ENCODE peak calls at places on chromosomes 5 and 9, in nine cellular contexts. K, U, G, N, Z, P, J, I and C are unnamed samples.
A peak's percentile ranks its signal among the peaks of the same experiment; 100 is the strongest.

GRCh38 chr5:83552275-83552674 is 80.7 kb downstream of the VCAN start:
- DNase-seq in K (no peak), U (no peak), G (no peak), N (no peak), Z (no peak), P (no peak), J (no peak), I (no peak), C (no peak)

GRCh38 chr9:112914524-112914923 is 23.8 kb upstream of the SLC46A2 start:
- DNase-seq in K (no peak), U (no peak), G (peak; percentile 32), N (no peak), Z (no peak), P (no peak), J (no peak), I (no peak), C (no peak)

GRCh38 chr9:127895811-127896210 is 3.6 kb downstream of the ST6GALNAC6 start:
- DNase-seq in K (no peak), U (no peak), G (no peak), N (no peak), Z (no peak), P (no peak), J (no peak), I (no peak), C (no peak)

GRCh38 chr5:2996248-2996647 is 244.8 kb upstream of the IRX2 start:
- DNase-seq in K (no peak), U (no peak), G (no peak), N (no peak), Z (no peak), P (no peak), J (no peak), I (no peak), C (no peak)

GRCh38 chr5:79672392-79672791 is 17.2 kb upstream of the CMYA5 start:
- DNase-seq in K (no peak), U (no peak), G (no peak), N (no peak), Z (no peak), P (no peak), J (no peak), I (no peak), C (no peak)

GRCh38 chr5:134967607-134968006 is at the start of gene CATSPER3:
- DNase-seq in K (no peak), U (no peak), G (no peak), N (no peak), Z (no peak), P (no peak), J (no peak), I (no peak), C (no peak)

GRCh38 chr5:160514866-160515265 is 93.2 kb downstream of the PTTG1 start:
- DNase-seq in K (no peak), U (no peak), G (no peak), N (no peak), Z (no peak), P (no peak), J (no peak), I (no peak), C (no peak)

GRCh38 chr5:163330723-163331668 is 106.4 kb upstream of the CCNG1 start:
- DNase-seq in K (peak; percentile 9), U (no peak), G (no peak), N (no peak), Z (no peak), P (no peak), J (no peak), I (no peak), C (no peak)

GRCh38 chr5:142871056-142871879 is 101.1 kb downstream of the ARHGAP26 start:
- DNase-seq in K (no peak), U (no peak), G (no peak), N (no peak), Z (no peak), P (peak; percentile 70), J (no peak), I (peak; percentile 54), C (no peak)

GRCh38 chr5:132473019-132473531 is 17.5 kb downstream of the IRF1 start:
- DNase-seq in K (no peak), U (peak; percentile 25), G (no peak), N (no peak), Z (peak; percentile 95), P (no peak), J (no peak), I (no peak), C (no peak)

GRCh38 chr5:14399054-14399657 is 182.4 kb upstream of the OTULINL start:
- DNase-seq in K (no peak), U (no peak), G (peak; percentile 81), N (no peak), Z (no peak), P (peak; percentile 25), J (peak; percentile 53), I (no peak), C (peak; percentile 49)

GRCh38 chr5:56807698-56808097 is 7.7 kb upstream of the MAP3K1 start:
- DNase-seq in K (no peak), U (no peak), G (no peak), N (no peak), Z (no peak), P (no peak), J (no peak), I (no peak), C (no peak)

GRCh38 chr5:156479864-156480263 is 152.9 kb downstream of the SGCD start:
- DNase-seq in K (no peak), U (peak; percentile 21), G (no peak), N (no peak), Z (no peak), P (no peak), J (no peak), I (no peak), C (no peak)

GRCh38 chr5:40988761-40989510 is 79.6 kb downstream of the C7 start:
- DNase-seq in K (no peak), U (no peak), G (no peak), N (no peak), Z (no peak), P (no peak), J (no peak), I (no peak), C (no peak)

GRCh38 chr5:6396836-6397535 is 18.6 kb upstream of the MED10 start:
- DNase-seq in K (no peak), U (no peak), G (no peak), N (no peak), Z (no peak), P (no peak), J (no peak), I (no peak), C (no peak)

GRCh38 chr9:21804791-21805190 is 2.4 kb downstream of the MTAP start:
- DNase-seq in K (no peak), U (no peak), G (no peak), N (no peak), Z (no peak), P (no peak), J (no peak), I (no peak), C (no peak)
- H3K4me1 ChIP-seq in K (peaks cover 6% of the 10 kb centered on the region), U (peaks cover 14% of the 10 kb centered on the region), G (peaks cover 9% of the 10 kb centered on the region), N (no peaks in the 10 kb centered on the region), Z (peaks cover 49% of the 10 kb centered on the region), P (no peaks in the 10 kb centered on the region), J (peaks cover 55% of the 10 kb centered on the region), I (peaks cover 26% of the 10 kb centered on the region), C (peaks cover 13% of the 10 kb centered on the region)

DNA sequence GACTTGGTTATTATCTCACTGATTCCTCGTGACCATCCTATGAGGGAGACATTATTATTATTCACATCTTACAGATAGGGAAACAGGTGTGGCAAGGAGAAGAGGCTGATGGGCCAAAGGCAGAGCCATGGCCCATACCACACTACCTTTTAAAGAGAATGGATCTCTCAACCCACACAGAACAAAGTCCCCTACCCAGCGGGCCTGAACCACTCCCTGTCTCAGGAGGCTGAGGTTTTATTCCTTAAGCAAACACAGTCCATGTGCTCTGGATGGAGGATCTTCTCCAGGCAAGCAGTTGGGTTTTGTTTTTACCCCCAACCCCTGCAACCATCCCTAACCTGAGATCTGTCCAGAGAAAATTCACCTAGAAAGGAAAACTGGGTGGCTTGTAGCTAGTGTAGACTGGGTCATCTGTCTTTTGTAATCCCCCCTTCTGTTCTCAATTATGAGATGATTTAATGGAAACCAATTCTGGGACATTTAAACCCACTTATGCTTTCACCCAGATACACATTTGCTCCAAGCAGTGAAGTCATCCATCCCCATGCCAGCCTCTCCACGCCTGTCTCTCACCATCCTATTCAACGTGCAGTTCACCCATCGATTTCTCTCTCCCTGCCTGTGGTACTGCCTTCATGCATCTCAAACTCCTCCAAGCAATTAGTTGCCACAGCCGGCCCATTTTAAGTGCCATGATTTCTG is 2.0 kb downstream of the PHF19 start:
- DNase-seq in K (no peak), U (no peak), G (no peak), N (peak; percentile 13), Z (no peak), P (no peak), J (no peak), I (no peak), C (no peak)
- H3K4me3 ChIP-seq in K (no peak overlapping the region), U (no peak overlapping the region), G (peak overlapping the region; percentile 96), N (no peak overlapping the region), Z (peak overlapping the region; percentile 89), P (no peak overlapping the region), J (peak overlapping the region; percentile 86), I (peak overlapping the region; percentile 82), C (peak overlapping the region; percentile 60)

DNA sequence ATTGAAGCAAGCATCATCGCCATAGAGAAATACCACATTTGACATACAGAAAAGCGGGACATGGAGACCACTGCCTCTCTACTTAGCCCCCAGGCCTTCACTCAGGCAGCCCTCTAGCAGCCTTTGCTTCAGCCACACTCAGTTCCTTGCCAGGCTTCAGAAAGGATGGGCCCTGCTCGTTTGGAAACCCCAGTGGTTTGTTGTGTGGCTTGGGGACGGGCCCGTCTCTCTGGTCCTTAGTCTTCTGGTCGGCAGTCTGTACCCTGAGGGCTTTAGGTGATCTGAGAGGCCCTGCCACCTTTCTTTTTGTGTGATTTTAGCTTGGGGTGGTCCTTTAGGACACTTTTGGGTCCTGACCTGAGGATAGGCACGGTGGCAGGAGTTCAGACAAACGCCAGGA is 21.1 kb upstream of the ARSI start:
- DNase-seq in K (no peak), U (no peak), G (no peak), N (no peak), Z (no peak), P (no peak), J (no peak), I (no peak), C (no peak)
- H3K4me1 ChIP-seq in K (peaks cover 25% of the 10 kb centered on the region), U (no peaks in the 10 kb centered on the region), G (no peaks in the 10 kb centered on the region), N (no peaks in the 10 kb centered on the region), Z (no peaks in the 10 kb centered on the region), P (no peaks in the 10 kb centered on the region), J (peaks cover 31% of the 10 kb centered on the region), I (no peaks in the 10 kb centered on the region), C (peaks cover 15% of the 10 kb centered on the region)

DNA sequence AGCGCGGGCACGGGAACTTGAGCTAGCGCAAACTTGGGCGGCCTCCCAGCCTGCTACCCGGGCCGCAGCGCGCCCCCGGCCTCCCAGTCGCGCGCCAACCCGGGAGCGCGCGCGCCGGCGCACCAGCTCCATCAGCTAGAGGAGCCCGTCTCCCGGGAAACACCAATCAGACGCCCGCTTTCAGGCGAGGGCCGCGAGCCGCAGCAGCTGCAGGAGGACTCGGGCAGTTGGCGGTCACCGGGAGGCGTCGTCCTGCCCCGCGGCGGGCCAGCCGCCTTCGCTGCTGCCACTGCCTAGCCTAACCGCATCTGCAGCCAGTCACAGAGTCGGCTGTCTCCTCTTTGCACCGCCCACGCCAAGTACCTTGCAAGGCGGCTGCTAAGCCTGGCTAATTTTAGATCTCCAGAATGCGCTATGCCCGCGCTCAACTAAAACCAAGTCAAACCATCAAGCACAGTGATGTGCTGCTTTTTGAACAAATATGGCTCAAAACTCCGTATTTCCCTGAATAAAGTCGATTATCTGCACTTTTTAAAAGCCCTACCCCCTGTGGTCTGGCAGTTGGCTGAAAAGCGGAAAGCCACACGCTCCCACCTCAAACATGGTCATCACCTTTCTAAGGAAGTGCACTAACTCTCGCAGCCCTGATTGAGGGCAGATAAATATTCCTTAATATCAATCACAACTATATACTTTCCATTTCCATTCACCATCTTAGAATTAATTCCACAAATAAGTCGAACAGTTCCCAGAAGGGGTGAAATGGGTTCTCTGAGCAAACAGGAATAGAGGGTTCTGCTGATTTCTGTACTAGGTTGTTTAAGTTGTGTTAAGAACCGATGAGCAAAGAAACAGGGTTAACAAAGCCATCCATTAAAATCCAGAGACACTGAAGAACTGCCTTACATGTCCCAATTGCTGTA is 221.8 kb downstream of the MEF2C start:
- DNase-seq in K (peak; percentile 94), U (no peak), G (peak; percentile 95), N (peak; percentile 94), Z (no peak), P (no peak), J (peak; percentile 87), I (no peak), C (peak; percentile 97)
- H3K4me3 ChIP-seq in K (peak overlapping the region; percentile 38), U (peak overlapping the region; percentile 42), G (peak overlapping the region; percentile 62), N (peak overlapping the region; percentile 1), Z (peak overlapping the region; percentile 68), P (no peak overlapping the region), J (peak overlapping the region; percentile 43), I (peak overlapping the region; percentile 36), C (peak overlapping the region; percentile 63)